ENCODE peak calls at places on chromosomes 5 and 9, in nine cellular contexts. One of them, this sample, is unnamed.
A peak's percentile ranks its signal among the peaks of the same experiment; 100 is the strongest.

GRCh38 chr5:56941981-56942380 is 9.9 kb downstream of the MIER3 start:
- DNase-seq in GM12865: no peak
- DNase-seq in CD8-positive, alpha-beta T cell: no peak
- DNase-seq in BJ: peak; percentile 56
- DNase-seq in heart left ventricle: no peak
- DNase-seq in Calu3: no peak
- DNase-seq in bronchial epithelial cell: no peak
- DNase-seq in MCF 10A: no peak
- DNase-seq in cardiac fibroblast: no peak
- DNase-seq in this sample: no peak

GRCh38 chr5:141508808-141509611 is 20.1 kb downstream of the PCDHGC5 start:
- DNase-seq in GM12865: peak; percentile 80
- DNase-seq in CD8-positive, alpha-beta T cell: no peak
- DNase-seq in BJ: peak; percentile 80
- DNase-seq in heart left ventricle: no peak
- DNase-seq in Calu3: no peak
- DNase-seq in bronchial epithelial cell: peak; percentile 93
- DNase-seq in MCF 10A: peak; percentile 98
- DNase-seq in cardiac fibroblast: peak; percentile 94
- DNase-seq in this sample: peak; percentile 88

GRCh38 chr5:144315994-144316634 is 145.4 kb downstream of the KCTD16 start:
- DNase-seq in GM12865: no peak
- DNase-seq in CD8-positive, alpha-beta T cell: no peak
- DNase-seq in BJ: no peak
- DNase-seq in heart left ventricle: no peak
- DNase-seq in Calu3: no peak
- DNase-seq in bronchial epithelial cell: no peak
- DNase-seq in MCF 10A: no peak
- DNase-seq in cardiac fibroblast: no peak
- DNase-seq in this sample: no peak

GRCh38 chr9:121779381-121780117 is 128.1 kb downstream of the DAB2IP start:
- DNase-seq in GM12865: peak; percentile 18
- DNase-seq in CD8-positive, alpha-beta T cell: no peak
- DNase-seq in BJ: no peak
- DNase-seq in heart left ventricle: peak; percentile 47
- DNase-seq in Calu3: no peak
- DNase-seq in bronchial epithelial cell: no peak
- DNase-seq in MCF 10A: no peak
- DNase-seq in cardiac fibroblast: peak; percentile 16
- DNase-seq in this sample: peak; percentile 72

GRCh38 chr9:126985870-126986498 is 71.4 kb downstream of the RALGPS1 start:
- DNase-seq in GM12865: peak; percentile 92
- DNase-seq in CD8-positive, alpha-beta T cell: peak; percentile 75
- DNase-seq in BJ: no peak
- DNase-seq in heart left ventricle: peak; percentile 63
- DNase-seq in Calu3: peak; percentile 70
- DNase-seq in bronchial epithelial cell: peak; percentile 97
- DNase-seq in MCF 10A: peak; percentile 97
- DNase-seq in cardiac fibroblast: peak; percentile 92
- DNase-seq in this sample: peak; percentile 31

GRCh38 chr5:53481887-53482716 is 1.7 kb downstream of the FST start:
- DNase-seq in GM12865: peak; percentile 71
- DNase-seq in CD8-positive, alpha-beta T cell: peak; percentile 35
- DNase-seq in BJ: no peak
- DNase-seq in heart left ventricle: peak; percentile 49
- DNase-seq in Calu3: peak; percentile 80
- DNase-seq in bronchial epithelial cell: peak; percentile 65
- DNase-seq in MCF 10A: peak; percentile 82
- DNase-seq in cardiac fibroblast: peak; percentile 86
- DNase-seq in this sample: peak; percentile 71

GRCh38 chr9:35736201-35736633 is 3.8 kb downstream of the CREB3 start:
- DNase-seq in GM12865: peak; percentile 85
- DNase-seq in CD8-positive, alpha-beta T cell: peak; percentile 44
- DNase-seq in BJ: no peak
- DNase-seq in heart left ventricle: peak; percentile 66
- DNase-seq in Calu3: peak; percentile 72
- DNase-seq in bronchial epithelial cell: peak; percentile 68
- DNase-seq in MCF 10A: peak; percentile 86
- DNase-seq in cardiac fibroblast: peak; percentile 91
- DNase-seq in this sample: peak; percentile 81

GRCh38 chr5:35089688-35090314 is 42.1 kb upstream of the AGXT2 start:
- DNase-seq in GM12865: peak; percentile 61
- DNase-seq in CD8-positive, alpha-beta T cell: peak; percentile 33
- DNase-seq in BJ: peak; percentile 33
- DNase-seq in heart left ventricle: peak; percentile 15
- DNase-seq in Calu3: peak; percentile 62
- DNase-seq in bronchial epithelial cell: peak; percentile 33
- DNase-seq in MCF 10A: peak; percentile 77
- DNase-seq in cardiac fibroblast: peak; percentile 81
- DNase-seq in this sample: peak; percentile 60

GRCh38 chr5:119862654-119863053 is 233.3 kb downstream of the FAM170A start:
- DNase-seq in GM12865: no peak
- DNase-seq in CD8-positive, alpha-beta T cell: no peak
- DNase-seq in BJ: no peak
- DNase-seq in heart left ventricle: no peak
- DNase-seq in Calu3: no peak
- DNase-seq in bronchial epithelial cell: no peak
- DNase-seq in MCF 10A: no peak
- DNase-seq in cardiac fibroblast: no peak
- DNase-seq in this sample: no peak

GRCh38 chr9:28287413-28287812 is 714.1 kb upstream of the C9orf72 start:
- DNase-seq in GM12865: no peak
- DNase-seq in CD8-positive, alpha-beta T cell: no peak
- DNase-seq in BJ: no peak
- DNase-seq in heart left ventricle: no peak
- DNase-seq in Calu3: no peak
- DNase-seq in bronchial epithelial cell: no peak
- DNase-seq in MCF 10A: no peak
- DNase-seq in cardiac fibroblast: no peak
- DNase-seq in this sample: no peak

GRCh38 chr9:137804908-137805356 is 72.7 kb upstream of the CACNA1B start:
- DNase-seq in GM12865: no peak
- DNase-seq in CD8-positive, alpha-beta T cell: no peak
- DNase-seq in BJ: no peak
- DNase-seq in heart left ventricle: no peak
- DNase-seq in Calu3: no peak
- DNase-seq in bronchial epithelial cell: peak; percentile 72
- DNase-seq in MCF 10A: peak; percentile 13
- DNase-seq in cardiac fibroblast: no peak
- DNase-seq in this sample: peak; percentile 12

GRCh38 chr5:172905346-172905756 is 53.9 kb upstream of the RPL26L1 start:
- DNase-seq in GM12865: no peak
- DNase-seq in CD8-positive, alpha-beta T cell: no peak
- DNase-seq in BJ: no peak
- DNase-seq in heart left ventricle: no peak
- DNase-seq in Calu3: no peak
- DNase-seq in bronchial epithelial cell: no peak
- DNase-seq in MCF 10A: no peak
- DNase-seq in cardiac fibroblast: no peak
- DNase-seq in this sample: no peak

GRCh38 chr5:149719666-149720065 is 10.4 kb upstream of the PPARGC1B start:
- DNase-seq in GM12865: no peak
- DNase-seq in CD8-positive, alpha-beta T cell: no peak
- DNase-seq in BJ: no peak
- DNase-seq in heart left ventricle: no peak
- DNase-seq in Calu3: peak; percentile 56
- DNase-seq in bronchial epithelial cell: peak; percentile 91
- DNase-seq in MCF 10A: peak; percentile 86
- DNase-seq in cardiac fibroblast: peak; percentile 37
- DNase-seq in this sample: peak; percentile 9

GRCh38 chr9:34381323-34381722 is 4.6 kb upstream of the MYORG start:
- DNase-seq in GM12865: no peak
- DNase-seq in CD8-positive, alpha-beta T cell: no peak
- DNase-seq in BJ: no peak
- DNase-seq in heart left ventricle: peak; percentile 37
- DNase-seq in Calu3: no peak
- DNase-seq in bronchial epithelial cell: no peak
- DNase-seq in MCF 10A: no peak
- DNase-seq in cardiac fibroblast: no peak
- DNase-seq in this sample: no peak

GRCh38 chr5:14250094-14250777 is 107.1 kb downstream of the TRIO start:
- DNase-seq in GM12865: no peak
- DNase-seq in CD8-positive, alpha-beta T cell: no peak
- DNase-seq in BJ: no peak
- DNase-seq in heart left ventricle: peak; percentile 70
- DNase-seq in Calu3: no peak
- DNase-seq in bronchial epithelial cell: peak; percentile 37
- DNase-seq in MCF 10A: no peak
- DNase-seq in cardiac fibroblast: peak; percentile 76
- DNase-seq in this sample: peak; percentile 62

GRCh38 chr5:15844253-15844652 is 335.3 kb downstream of the MARCHF11 start:
- DNase-seq in GM12865: no peak
- DNase-seq in CD8-positive, alpha-beta T cell: no peak
- DNase-seq in BJ: no peak
- DNase-seq in heart left ventricle: no peak
- DNase-seq in Calu3: no peak
- DNase-seq in bronchial epithelial cell: no peak
- DNase-seq in MCF 10A: no peak
- DNase-seq in cardiac fibroblast: no peak
- DNase-seq in this sample: no peak

GRCh38 chr5:35316611-35317307 is 86.5 kb upstream of the PRLR start:
- DNase-seq in GM12865: peak; percentile 14
- DNase-seq in CD8-positive, alpha-beta T cell: no peak
- DNase-seq in BJ: peak; percentile 12
- DNase-seq in heart left ventricle: no peak
- DNase-seq in Calu3: no peak
- DNase-seq in bronchial epithelial cell: peak; percentile 54
- DNase-seq in MCF 10A: peak; percentile 38
- DNase-seq in cardiac fibroblast: no peak
- DNase-seq in this sample: no peak

GRCh38 chr9:81431662-81432061 is 257.7 kb downstream of the TLE1 start:
- DNase-seq in GM12865: no peak
- DNase-seq in CD8-positive, alpha-beta T cell: no peak
- DNase-seq in BJ: peak; percentile 92
- DNase-seq in heart left ventricle: no peak
- DNase-seq in Calu3: no peak
- DNase-seq in bronchial epithelial cell: no peak
- DNase-seq in MCF 10A: no peak
- DNase-seq in cardiac fibroblast: peak; percentile 34
- DNase-seq in this sample: peak; percentile 90

GRCh38 chr9:85716031-85716877 is 25.5 kb downstream of the AGTPBP1 start:
- DNase-seq in GM12865: peak; percentile 46
- DNase-seq in CD8-positive, alpha-beta T cell: no peak
- DNase-seq in BJ: no peak
- DNase-seq in heart left ventricle: no peak
- DNase-seq in Calu3: no peak
- DNase-seq in bronchial epithelial cell: peak; percentile 7
- DNase-seq in MCF 10A: peak; percentile 11
- DNase-seq in cardiac fibroblast: no peak
- DNase-seq in this sample: no peak
- TF ChIP-seq CTCF in GM12865: peak; percentile 43
- TF ChIP-seq CTCF in CD8-positive, alpha-beta T cell: no peak
- TF ChIP-seq CTCF in BJ: no peak
- TF ChIP-seq CTCF in heart left ventricle: no peak
- TF ChIP-seq CTCF in Calu3: no peak
- TF ChIP-seq CTCF in bronchial epithelial cell: no peak
- TF ChIP-seq CTCF in MCF 10A: no peak
- TF ChIP-seq CTCF in cardiac fibroblast: peak; percentile 7
- TF ChIP-seq CTCF in this sample: no peak

GRCh38 chr5:128903550-128903949 is 61.7 kb upstream of the SLC27A6 start:
- DNase-seq in GM12865: no peak
- DNase-seq in CD8-positive, alpha-beta T cell: no peak
- DNase-seq in BJ: no peak
- DNase-seq in heart left ventricle: no peak
- DNase-seq in Calu3: no peak
- DNase-seq in bronchial epithelial cell: no peak
- DNase-seq in MCF 10A: no peak
- DNase-seq in cardiac fibroblast: no peak
- DNase-seq in this sample: no peak

GRCh38 chr5:128904815-128905214 is 60.5 kb upstream of the SLC27A6 start:
- DNase-seq in GM12865: no peak
- DNase-seq in CD8-positive, alpha-beta T cell: no peak
- DNase-seq in BJ: no peak
- DNase-seq in heart left ventricle: no peak
- DNase-seq in Calu3: no peak
- DNase-seq in bronchial epithelial cell: no peak
- DNase-seq in MCF 10A: peak; percentile 11
- DNase-seq in cardiac fibroblast: peak; percentile 5
- DNase-seq in this sample: no peak

GRCh38 chr5:128905225-128906110 is 59.8 kb upstream of the SLC27A6 start:
- DNase-seq in GM12865: peak; percentile 65
- DNase-seq in CD8-positive, alpha-beta T cell: no peak
- DNase-seq in BJ: peak; percentile 7
- DNase-seq in heart left ventricle: peak; percentile 32
- DNase-seq in Calu3: peak; percentile 63
- DNase-seq in bronchial epithelial cell: peak; percentile 56
- DNase-seq in MCF 10A: peak; percentile 90
- DNase-seq in cardiac fibroblast: peak; percentile 79
- DNase-seq in this sample: peak; percentile 47
- TF ChIP-seq CTCF in GM12865: peak; percentile 67
- TF ChIP-seq CTCF in CD8-positive, alpha-beta T cell: peak; percentile 88
- TF ChIP-seq CTCF in BJ: peak; percentile 72
- TF ChIP-seq CTCF in heart left ventricle: peak; percentile 85
- TF ChIP-seq CTCF in Calu3: peak; percentile 45
- TF ChIP-seq CTCF in bronchial epithelial cell: peak; percentile 50
- TF ChIP-seq CTCF in MCF 10A: peak; percentile 85
- TF ChIP-seq CTCF in cardiac fibroblast: peak; percentile 73
- TF ChIP-seq CTCF in this sample: peak; percentile 67

DNA sequence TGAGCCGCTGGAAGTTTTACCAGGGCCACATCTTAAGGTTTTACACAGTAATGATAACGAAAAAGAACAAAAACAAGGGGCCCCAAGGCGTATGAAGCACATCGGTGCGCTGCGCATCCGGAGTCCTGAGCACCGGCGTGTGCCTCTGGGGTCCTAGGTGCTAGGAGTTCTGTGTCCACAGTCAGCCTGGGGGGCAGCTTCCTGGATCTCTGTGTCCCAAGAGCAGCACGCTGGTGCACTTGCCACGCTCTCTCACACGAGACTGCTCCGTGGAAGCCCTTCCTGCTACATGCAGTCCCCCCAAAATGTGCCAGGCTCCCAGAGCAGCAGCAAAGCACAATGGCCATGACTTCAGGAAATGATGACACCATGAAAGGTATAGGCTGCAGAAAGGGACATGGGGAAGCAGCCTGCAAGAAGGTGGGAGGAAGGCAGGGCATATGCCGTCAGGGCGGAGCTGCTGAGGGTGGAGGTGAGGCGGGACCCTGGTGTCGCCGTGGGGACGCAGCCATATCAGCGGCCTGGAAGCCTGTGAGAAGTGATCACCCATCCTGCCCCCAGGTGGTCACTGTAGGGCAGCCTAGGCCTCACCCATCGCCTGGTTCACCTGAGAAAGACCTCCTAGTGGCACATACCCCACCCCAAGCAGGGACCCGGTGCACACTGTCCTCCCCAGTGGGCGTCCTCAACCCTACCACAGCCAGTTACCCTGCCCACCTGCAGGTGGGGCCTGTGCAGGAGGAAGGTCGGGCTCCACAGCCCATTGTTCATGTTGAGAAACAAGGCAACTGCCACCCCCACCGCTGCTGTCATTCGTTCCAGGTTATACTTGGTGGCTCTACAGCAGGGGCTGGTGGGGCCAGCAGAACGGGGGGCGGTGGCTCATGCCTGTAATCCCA is 23.6 kb upstream of the SLC6A3 start:
- DNase-seq in GM12865: no peak
- DNase-seq in CD8-positive, alpha-beta T cell: no peak
- DNase-seq in BJ: no peak
- DNase-seq in heart left ventricle: no peak
- DNase-seq in Calu3: no peak
- DNase-seq in bronchial epithelial cell: no peak
- DNase-seq in MCF 10A: no peak
- DNase-seq in cardiac fibroblast: no peak
- DNase-seq in this sample: no peak
- TF ChIP-seq CTCF in GM12865: no peak
- TF ChIP-seq CTCF in CD8-positive, alpha-beta T cell: no peak
- TF ChIP-seq CTCF in BJ: no peak
- TF ChIP-seq CTCF in heart left ventricle: no peak
- TF ChIP-seq CTCF in Calu3: no peak
- TF ChIP-seq CTCF in bronchial epithelial cell: no peak
- TF ChIP-seq CTCF in MCF 10A: no peak
- TF ChIP-seq CTCF in cardiac fibroblast: no peak
- TF ChIP-seq CTCF in this sample: no peak

GRCh38 chr5:28862860-28863196 is 1824.4 kb upstream of the CDH9 start:
- DNase-seq in GM12865: no peak
- DNase-seq in CD8-positive, alpha-beta T cell: no peak
- DNase-seq in BJ: no peak
- DNase-seq in heart left ventricle: no peak
- DNase-seq in Calu3: no peak
- DNase-seq in bronchial epithelial cell: no peak
- DNase-seq in MCF 10A: no peak
- DNase-seq in cardiac fibroblast: no peak
- DNase-seq in this sample: no peak
- TF ChIP-seq CTCF in GM12865: no peak
- TF ChIP-seq CTCF in CD8-positive, alpha-beta T cell: no peak
- TF ChIP-seq CTCF in BJ: no peak
- TF ChIP-seq CTCF in heart left ventricle: no peak
- TF ChIP-seq CTCF in Calu3: no peak
- TF ChIP-seq CTCF in bronchial epithelial cell: no peak
- TF ChIP-seq CTCF in MCF 10A: no peak
- TF ChIP-seq CTCF in cardiac fibroblast: no peak
- TF ChIP-seq CTCF in this sample: no peak